ENCODE peak calls at places on chromosomes 11 and 22, in five cellular contexts. One of them, this sample, is unnamed.

GRCh38 chr22:46173152-46173551 is 22.8 kb downstream of the PPARA start:
- DNase-seq in upper lobe of left lung: no peak
- DNase-seq in BE2C: no peak
- DNase-seq in GM12865: no peak
- DNase-seq in heart right ventricle: no peak
- DNase-seq in this sample: no peak

GRCh38 chr11:102010776-102011500 is 36.3 kb upstream of the CFAP300 start:
- DNase-seq in BE2C: peak
- DNase-seq in GM12865: no peak
- DNase-seq in heart right ventricle: peak
- DNase-seq in upper lobe of left lung: no peak
- DNase-seq in this sample: no peak

GRCh38 chr11:2097356-2097997 is 41.7 kb downstream of the IGF2 start:
- DNase-seq in upper lobe of left lung: peak
- DNase-seq in BE2C: no peak
- DNase-seq in heart right ventricle: peak
- DNase-seq in GM12865: no peak
- DNase-seq in this sample: no peak

GRCh38 chr11:56521955-56522354 is 21.1 kb downstream of the OR5M11 start:
- DNase-seq in GM12865: peak
- DNase-seq in heart right ventricle: no peak
- DNase-seq in BE2C: no peak
- DNase-seq in upper lobe of left lung: no peak
- DNase-seq in this sample: no peak

GRCh38 chr22:45073064-45073463 is 63.3 kb upstream of the PHF21B start:
- DNase-seq in heart right ventricle: no peak
- DNase-seq in GM12865: peak
- DNase-seq in BE2C: no peak
- DNase-seq in upper lobe of left lung: no peak
- DNase-seq in this sample: no peak

GRCh38 chr11:17563248-17563647 is 16.2 kb downstream of the OTOG start:
- DNase-seq in heart right ventricle: no peak
- DNase-seq in GM12865: no peak
- DNase-seq in upper lobe of left lung: no peak
- DNase-seq in BE2C: peak
- DNase-seq in this sample: no peak

GRCh38 chr22:21632237-21632895 is at the start of gene CCDC116:
- DNase-seq in GM12865: peak
- DNase-seq in upper lobe of left lung: no peak
- DNase-seq in BE2C: peak
- DNase-seq in heart right ventricle: no peak
- DNase-seq in this sample: no peak

GRCh38 chr11:63602296-63602695 is 11.9 kb downstream of the PLAAT3 start:
- DNase-seq in BE2C: no peak
- DNase-seq in heart right ventricle: peak
- DNase-seq in GM12865: no peak
- DNase-seq in upper lobe of left lung: no peak
- DNase-seq in this sample: no peak

GRCh38 chr11:113730887-113731726 is 25.0 kb upstream of the TMPRSS5 start:
- DNase-seq in GM12865: peak
- DNase-seq in heart right ventricle: peak
- DNase-seq in upper lobe of left lung: no peak
- DNase-seq in BE2C: peak
- DNase-seq in this sample: no peak
- TF ChIP-seq CTCF in GM12865: peak
- TF ChIP-seq CTCF in heart right ventricle: peak
- TF ChIP-seq CTCF in upper lobe of left lung: peak
- TF ChIP-seq CTCF in BE2C: peak
- TF ChIP-seq CTCF in this sample: peak

DNA sequence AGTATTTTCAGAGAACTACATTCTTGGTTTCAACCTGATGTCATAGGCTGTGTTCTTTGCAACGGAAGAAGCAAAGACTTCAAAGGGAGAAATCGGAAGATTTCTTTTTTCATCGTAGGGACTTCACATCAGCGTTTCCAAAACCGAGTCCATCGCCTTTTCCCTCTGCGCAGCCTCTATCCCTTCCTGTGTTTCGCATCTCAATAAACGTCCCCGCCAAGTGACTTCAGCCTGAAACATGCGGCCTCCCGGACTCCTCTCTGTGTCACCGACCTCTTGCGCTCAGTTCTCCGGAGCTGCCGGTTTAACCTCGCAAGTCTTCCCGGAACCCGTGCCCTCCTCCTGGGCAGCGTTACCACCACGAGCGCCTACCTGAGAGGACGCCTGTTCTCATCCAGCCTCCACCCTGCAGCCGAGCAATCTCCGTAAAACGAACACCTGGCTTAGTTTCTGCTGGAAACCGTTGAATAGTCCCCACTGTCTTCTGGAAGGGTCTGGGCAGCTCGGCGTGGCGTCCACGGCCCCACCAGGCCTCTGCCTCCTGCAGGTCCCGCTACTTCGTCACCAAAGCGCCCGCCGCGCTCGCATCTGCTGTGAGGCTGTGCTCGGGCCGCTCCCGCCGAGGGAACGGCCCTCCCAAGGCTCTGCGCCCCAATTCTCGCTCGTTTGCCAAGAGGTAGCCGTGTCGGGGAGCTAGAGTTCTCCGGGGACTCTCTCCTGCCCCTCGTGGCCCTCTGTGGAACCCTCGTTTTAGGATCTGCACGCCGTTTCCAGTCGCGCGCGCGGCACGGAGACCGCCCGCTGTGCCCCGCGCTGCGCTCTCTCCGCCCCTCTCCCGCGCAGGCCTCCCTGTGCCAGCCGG is at the start of gene GLB1L3:
- DNase-seq in upper lobe of left lung: no peak
- DNase-seq in BE2C: peak
- DNase-seq in GM12865: peak
- DNase-seq in heart right ventricle: no peak
- DNase-seq in this sample: peak
- TF ChIP-seq CTCF in upper lobe of left lung: no peak
- TF ChIP-seq CTCF in BE2C: peak
- TF ChIP-seq CTCF in GM12865: peak
- TF ChIP-seq CTCF in heart right ventricle: peak
- TF ChIP-seq CTCF in this sample: peak

GRCh38 chr11:66694732-66695207 is 17.1 kb upstream of the RBM4B start:
- DNase-seq in heart right ventricle: peak
- DNase-seq in upper lobe of left lung: no peak
- DNase-seq in GM12865: peak
- DNase-seq in BE2C: peak
- DNase-seq in this sample: peak
- TF ChIP-seq CTCF in heart right ventricle: peak
- TF ChIP-seq CTCF in upper lobe of left lung: peak
- TF ChIP-seq CTCF in GM12865: peak
- TF ChIP-seq CTCF in BE2C: peak
- TF ChIP-seq CTCF in this sample: peak

GRCh38 chr11:47376543-47377371 is 1.6 kb downstream of the SPI1 start:
- DNase-seq in heart right ventricle: no peak
- DNase-seq in GM12865: no peak
- DNase-seq in BE2C: no peak
- DNase-seq in upper lobe of left lung: peak
- DNase-seq in this sample: peak
- TF ChIP-seq CTCF in heart right ventricle: no peak
- TF ChIP-seq CTCF in GM12865: no peak
- TF ChIP-seq CTCF in BE2C: no peak
- TF ChIP-seq CTCF in upper lobe of left lung: no peak
- TF ChIP-seq CTCF in this sample: no peak